ENCODE peak calls at places on chromosomes 7 and 10, in ten cellular contexts. Z, X, J, T, Y, L, U, R, E and S are unnamed samples.

GRCh38 chr7:158973440-158973839 is 117.1 kb downstream of the DYNC2I1 start:
- DNase-seq in X (no peak), J (no peak), Z (no peak), U (no peak), Y (peak; percentile 19), E (peak; percentile 77), L (peak; percentile 43), T (no peak), R (no peak), S (peak; percentile 50)

GRCh38 chr10:89283174-89283987 is 18.5 kb upstream of the IFIT2 start:
- DNase-seq in T (no peak), U (peak; percentile 98), Y (no peak), L (no peak), X (no peak), J (no peak), E (peak; percentile 43), Z (no peak), R (no peak), S (no peak)

GRCh38 chr10:110499796-110500514 is 2.2 kb downstream of the DUSP5 start:
- DNase-seq in R (no peak), U (no peak), T (no peak), Y (no peak), J (no peak), L (no peak), Z (no peak), X (no peak), E (no peak), S (no peak)

GRCh38 chr10:16943301-16944080 is 126.3 kb upstream of the RSU1 start:
- DNase-seq in L (no peak), E (no peak), Y (peak; percentile 67), U (no peak), T (no peak), R (no peak), Z (no peak), J (no peak), X (no peak), S (no peak)

GRCh38 chr7:42151309-42151708 is 85.7 kb downstream of the GLI3 start:
- DNase-seq in X (no peak), R (no peak), Z (no peak), Y (no peak), E (peak; percentile 16), L (no peak), U (no peak), T (no peak), J (no peak), S (no peak)

GRCh38 chr10:78215645-78216044 is 182.0 kb downstream of the RPS24 start:
- DNase-seq in X (no peak), Y (peak; percentile 54), T (no peak), J (no peak), L (no peak), U (no peak), E (peak; percentile 86), Z (no peak), R (no peak), S (no peak)

GRCh38 chr7:4631664-4632171 is 50.4 kb upstream of the FOXK1 start:
- DNase-seq in J (no peak), Z (no peak), E (peak; percentile 93), X (peak; percentile 8), T (no peak), U (peak; percentile 70), L (no peak), R (peak; percentile 65), Y (peak; percentile 98), S (no peak)

GRCh38 chr10:22620140-22620857 is 94.1 kb downstream of the PIP4K2A start:
- DNase-seq in Z (no peak), U (peak; percentile 93), L (no peak), X (no peak), T (no peak), J (no peak), E (peak; percentile 89), R (no peak), Y (peak; percentile 92), S (no peak)

GRCh38 chr10:11493646-11494045 is 117.8 kb downstream of the USP6NL start:
- DNase-seq in R (no peak), E (no peak), X (no peak), Y (no peak), Z (no peak), U (no peak), J (no peak), L (no peak), T (no peak), S (no peak)

GRCh38 chr10:77287647-77288120 is 349.9 kb downstream of the KCNMA1 start:
- DNase-seq in E (no peak), Z (no peak), T (no peak), L (no peak), Y (no peak), X (no peak), R (no peak), U (peak; percentile 10), J (no peak), S (no peak)

GRCh38 chr7:2520131-2520807 is 695 bp downstream of the LFNG start:
- DNase-seq in J (no peak), E (no peak), Y (peak; percentile 47), T (no peak), U (no peak), X (no peak), L (no peak), R (peak; percentile 90), Z (no peak), S (no peak)

GRCh38 chr7:33764752-33765451 is 140.4 kb upstream of the BMPER start:
- DNase-seq in T (no peak), X (no peak), Y (peak; percentile 23), L (no peak), U (peak; percentile 47), R (no peak), E (peak; percentile 47), Z (no peak), J (no peak), S (no peak)

GRCh38 chr10:58393317-58393716 is 8.1 kb downstream of the TFAM start:
- DNase-seq in Y (peak; percentile 9), Z (no peak), T (no peak), E (no peak), L (no peak), R (no peak), X (no peak), U (no peak), J (no peak), S (no peak)

GRCh38 chr10:123795846-123796590 is 95.6 kb downstream of the CPXM2 start:
- DNase-seq in J (no peak), L (no peak), X (no peak), Y (peak; percentile 51), E (no peak), Z (no peak), R (no peak), U (no peak), T (no peak), S (no peak)

GRCh38 chr10:123331438-123331837 is 177.2 kb downstream of the BUB3 start:
- DNase-seq in L (no peak), Z (no peak), T (no peak), J (no peak), X (no peak), R (no peak), Y (peak; percentile 1), E (no peak), U (no peak), S (no peak)

GRCh38 chr10:113108180-113108835 is 158.3 kb downstream of the TCF7L2 start:
- DNase-seq in E (no peak), J (peak; percentile 11), L (no peak), Z (no peak), X (peak; percentile 81), T (peak; percentile 10), U (no peak), R (no peak), Y (no peak), S (no peak)

GRCh38 chr7:27174077-27175004 is at the start of gene HOXA10:
- DNase-seq in E (peak; percentile 89), T (no peak), U (peak; percentile 50), Y (no peak), Z (no peak), X (no peak), R (peak; percentile 73), L (no peak), J (no peak), S (no peak)

GRCh38 chr10:113126506-113127192 is 176.6 kb downstream of the TCF7L2 start:
- DNase-seq in L (peak; percentile 6), Y (peak; percentile 93), R (peak; percentile 87), J (peak; percentile 3), E (peak; percentile 76), X (peak; percentile 83), Z (peak; percentile 27), T (peak; percentile 13), U (peak; percentile 63), S (no peak)

GRCh38 chr10:61793760-61794713 is 107.5 kb upstream of the ARID5B start:
- DNase-seq in J (no peak), R (no peak), L (no peak), T (no peak), Z (no peak), E (peak; percentile 29), U (no peak), Y (peak; percentile 76), X (no peak), S (no peak)

GRCh38 chr7:81014266-81014665 is 95.4 kb upstream of the SEMA3C start:
- DNase-seq in J (no peak), L (no peak), E (peak; percentile 23), Y (no peak), U (no peak), R (no peak), T (no peak), Z (no peak), X (no peak), S (no peak)

GRCh38 chr7:21886396-21886795 is 59.3 kb downstream of the CDCA7L start:
- DNase-seq in T (no peak), X (peak; percentile 9), L (no peak), U (no peak), R (no peak), Y (no peak), Z (no peak), E (no peak), J (no peak), S (no peak)

GRCh38 chr7:55641273-55641691 is 69.0 kb upstream of the VOPP1 start:
- DNase-seq in R (no peak), U (peak; percentile 67), L (peak; percentile 14), J (no peak), X (peak; percentile 34), T (no peak), Z (peak; percentile 20), Y (peak; percentile 86), E (peak; percentile 86), S (no peak)

GRCh38 chr10:132249232-132249724 is 58.5 kb downstream of the STK32C start:
- DNase-seq in Z (no peak), U (no peak), T (no peak), L (no peak), X (no peak), Y (no peak), J (no peak), R (no peak), E (no peak), S (no peak)

GRCh38 chr10:90675621-90676020 is 182.2 kb downstream of the HTR7 start:
- DNase-seq in Y (peak; percentile 22), E (no peak), T (no peak), J (no peak), L (no peak), X (no peak), U (no peak), Z (no peak), R (no peak), S (no peak)

GRCh38 chr10:113665806-113666354 is 2.0 kb upstream of the NRAP start:
- DNase-seq in Z (no peak), L (no peak), J (no peak), T (no peak), X (no peak), R (no peak), E (peak; percentile 80), Y (peak; percentile 84), U (no peak), S (no peak)

GRCh38 chr10:6678211-6678803 is 98.2 kb upstream of the PRKCQ start:
- DNase-seq in Y (peak; percentile 56), J (peak; percentile 40), U (peak; percentile 8), E (peak; percentile 15), T (peak; percentile 4), L (peak; percentile 29), R (no peak), Z (no peak), X (peak; percentile 53), S (peak; percentile 48)

GRCh38 chr10:122112021-122112616 is 123.2 kb downstream of the TACC2 start:
- DNase-seq in J (no peak), R (no peak), T (no peak), Y (no peak), E (peak; percentile 35), X (no peak), L (no peak), Z (no peak), U (peak; percentile 36), S (no peak)

GRCh38 chr10:33258951-33259350 is 75.5 kb downstream of the NRP1 start:
- DNase-seq in X (no peak), Y (peak; percentile 78), E (no peak), Z (no peak), L (no peak), T (no peak), U (peak; percentile 21), R (no peak), J (no peak), S (no peak)